ENCODE peak calls at places on chromosomes 3 and 15, in seven cellular contexts. One of them, this sample, is unnamed.

GRCh38 chr3:174536319-174536718 is 322.8 kb upstream of the NAALADL2 start:
- DNase-seq in HS-5: no peak
- DNase-seq in type B pancreatic cell: no peak
- DNase-seq in occipital lobe: no peak
- DNase-seq in Caco-2: no peak
- DNase-seq in Kasumi-1: no peak
- DNase-seq in activated CD4-positive, alpha-beta T cell treated with anti-CD3 and anti-CD28 coated beads for 24 hours: no peak
- DNase-seq in this sample: no peak

GRCh38 chr3:177451940-177452484 is 254.7 kb upstream of the TBL1XR1 start:
- DNase-seq in HS-5: no peak
- DNase-seq in type B pancreatic cell: no peak
- DNase-seq in occipital lobe: no peak
- DNase-seq in Caco-2: no peak
- DNase-seq in Kasumi-1: no peak
- DNase-seq in activated CD4-positive, alpha-beta T cell treated with anti-CD3 and anti-CD28 coated beads for 24 hours: no peak
- DNase-seq in this sample: peak

GRCh38 chr15:81351651-81352050 is 22.4 kb downstream of the TMC3 start:
- DNase-seq in HS-5: no peak
- DNase-seq in type B pancreatic cell: no peak
- DNase-seq in occipital lobe: no peak
- DNase-seq in Caco-2: no peak
- DNase-seq in Kasumi-1: no peak
- DNase-seq in activated CD4-positive, alpha-beta T cell treated with anti-CD3 and anti-CD28 coated beads for 24 hours: no peak
- DNase-seq in this sample: no peak

GRCh38 chr3:149058602-149059001 is 27.7 kb downstream of the HLTF start:
- DNase-seq in HS-5: no peak
- DNase-seq in type B pancreatic cell: no peak
- DNase-seq in occipital lobe: no peak
- DNase-seq in Caco-2: no peak
- DNase-seq in Kasumi-1: no peak
- DNase-seq in activated CD4-positive, alpha-beta T cell treated with anti-CD3 and anti-CD28 coated beads for 24 hours: no peak
- DNase-seq in this sample: no peak

GRCh38 chr3:173463250-173463649 is 65.7 kb downstream of the NLGN1 start:
- DNase-seq in HS-5: no peak
- DNase-seq in type B pancreatic cell: no peak
- DNase-seq in occipital lobe: no peak
- DNase-seq in Caco-2: no peak
- DNase-seq in Kasumi-1: no peak
- DNase-seq in activated CD4-positive, alpha-beta T cell treated with anti-CD3 and anti-CD28 coated beads for 24 hours: no peak
- DNase-seq in this sample: no peak

GRCh38 chr15:85899927-85900326 is 105.2 kb upstream of the KLHL25 start:
- DNase-seq in HS-5: no peak
- DNase-seq in type B pancreatic cell: no peak
- DNase-seq in occipital lobe: no peak
- DNase-seq in Caco-2: no peak
- DNase-seq in Kasumi-1: no peak
- DNase-seq in activated CD4-positive, alpha-beta T cell treated with anti-CD3 and anti-CD28 coated beads for 24 hours: no peak
- DNase-seq in this sample: no peak

GRCh38 chr3:41701196-41701698 is 260.7 kb downstream of the ULK4 start:
- DNase-seq in HS-5: no peak
- DNase-seq in type B pancreatic cell: no peak
- DNase-seq in occipital lobe: no peak
- DNase-seq in Caco-2: no peak
- DNase-seq in Kasumi-1: no peak
- DNase-seq in activated CD4-positive, alpha-beta T cell treated with anti-CD3 and anti-CD28 coated beads for 24 hours: no peak
- DNase-seq in this sample: no peak

GRCh38 chr3:18870642-18871041 is 277.7 kb upstream of the KCNH8 start:
- DNase-seq in HS-5: no peak
- DNase-seq in type B pancreatic cell: no peak
- DNase-seq in occipital lobe: no peak
- DNase-seq in Caco-2: no peak
- DNase-seq in Kasumi-1: no peak
- DNase-seq in activated CD4-positive, alpha-beta T cell treated with anti-CD3 and anti-CD28 coated beads for 24 hours: no peak
- DNase-seq in this sample: no peak

GRCh38 chr3:27022096-27022761 is 347.0 kb downstream of the NEK10 start:
- DNase-seq in HS-5: no peak
- DNase-seq in type B pancreatic cell: no peak
- DNase-seq in occipital lobe: no peak
- DNase-seq in Caco-2: no peak
- DNase-seq in Kasumi-1: peak
- DNase-seq in activated CD4-positive, alpha-beta T cell treated with anti-CD3 and anti-CD28 coated beads for 24 hours: no peak
- DNase-seq in this sample: no peak

GRCh38 chr15:75355369-75355768 is 8.5 kb downstream of the NEIL1 start:
- DNase-seq in HS-5: no peak
- DNase-seq in type B pancreatic cell: no peak
- DNase-seq in occipital lobe: no peak
- DNase-seq in Caco-2: no peak
- DNase-seq in Kasumi-1: no peak
- DNase-seq in activated CD4-positive, alpha-beta T cell treated with anti-CD3 and anti-CD28 coated beads for 24 hours: no peak
- DNase-seq in this sample: no peak

GRCh38 chr3:159860269-159860668 is 128.4 kb upstream of the IL12A start:
- DNase-seq in HS-5: no peak
- DNase-seq in type B pancreatic cell: no peak
- DNase-seq in occipital lobe: no peak
- DNase-seq in Caco-2: no peak
- DNase-seq in Kasumi-1: no peak
- DNase-seq in activated CD4-positive, alpha-beta T cell treated with anti-CD3 and anti-CD28 coated beads for 24 hours: no peak
- DNase-seq in this sample: no peak

GRCh38 chr3:70803891-70804290 is 491.5 kb upstream of the MDFIC2 start:
- DNase-seq in HS-5: no peak
- DNase-seq in type B pancreatic cell: no peak
- DNase-seq in occipital lobe: no peak
- DNase-seq in Caco-2: no peak
- DNase-seq in Kasumi-1: no peak
- DNase-seq in activated CD4-positive, alpha-beta T cell treated with anti-CD3 and anti-CD28 coated beads for 24 hours: no peak
- DNase-seq in this sample: no peak

GRCh38 chr3:14849831-14850230 is 31.1 kb downstream of the FGD5 start:
- DNase-seq in HS-5: no peak
- DNase-seq in type B pancreatic cell: no peak
- DNase-seq in occipital lobe: no peak
- DNase-seq in Caco-2: no peak
- DNase-seq in Kasumi-1: no peak
- DNase-seq in activated CD4-positive, alpha-beta T cell treated with anti-CD3 and anti-CD28 coated beads for 24 hours: no peak
- DNase-seq in this sample: no peak

GRCh38 chr3:129723558-129724324 is 117.3 kb upstream of the PLXND1 start:
- DNase-seq in HS-5: no peak
- DNase-seq in type B pancreatic cell: no peak
- DNase-seq in occipital lobe: no peak
- DNase-seq in Caco-2: no peak
- DNase-seq in Kasumi-1: no peak
- DNase-seq in activated CD4-positive, alpha-beta T cell treated with anti-CD3 and anti-CD28 coated beads for 24 hours: no peak
- DNase-seq in this sample: no peak

GRCh38 chr3:193655827-193656433 is 62.9 kb downstream of the OPA1 start:
- DNase-seq in HS-5: no peak
- DNase-seq in type B pancreatic cell: no peak
- DNase-seq in occipital lobe: no peak
- DNase-seq in Caco-2: no peak
- DNase-seq in Kasumi-1: no peak
- DNase-seq in activated CD4-positive, alpha-beta T cell treated with anti-CD3 and anti-CD28 coated beads for 24 hours: no peak
- DNase-seq in this sample: no peak

GRCh38 chr15:76871930-76872329 is 33.2 kb downstream of the SCAPER start:
- DNase-seq in HS-5: no peak
- DNase-seq in type B pancreatic cell: no peak
- DNase-seq in occipital lobe: no peak
- DNase-seq in Caco-2: no peak
- DNase-seq in Kasumi-1: no peak
- DNase-seq in activated CD4-positive, alpha-beta T cell treated with anti-CD3 and anti-CD28 coated beads for 24 hours: no peak
- DNase-seq in this sample: no peak

GRCh38 chr3:183356920-183357319 is 71.5 kb downstream of the MCF2L2 start:
- DNase-seq in HS-5: no peak
- DNase-seq in type B pancreatic cell: no peak
- DNase-seq in occipital lobe: no peak
- DNase-seq in Caco-2: no peak
- DNase-seq in Kasumi-1: no peak
- DNase-seq in activated CD4-positive, alpha-beta T cell treated with anti-CD3 and anti-CD28 coated beads for 24 hours: no peak
- DNase-seq in this sample: no peak

GRCh38 chr3:122668930-122669730 is 11.5 kb upstream of the PARP14 start:
- DNase-seq in HS-5: peak
- DNase-seq in type B pancreatic cell: no peak
- DNase-seq in occipital lobe: no peak
- DNase-seq in Caco-2: peak
- DNase-seq in Kasumi-1: no peak
- DNase-seq in activated CD4-positive, alpha-beta T cell treated with anti-CD3 and anti-CD28 coated beads for 24 hours: peak
- DNase-seq in this sample: no peak

GRCh38 chr3:144055604-144056003 is 84.0 kb downstream of the DIPK2A start:
- DNase-seq in HS-5: peak
- DNase-seq in type B pancreatic cell: no peak
- DNase-seq in occipital lobe: no peak
- DNase-seq in Caco-2: no peak
- DNase-seq in Kasumi-1: no peak
- DNase-seq in activated CD4-positive, alpha-beta T cell treated with anti-CD3 and anti-CD28 coated beads for 24 hours: no peak
- DNase-seq in this sample: no peak

GRCh38 chr15:96328101-96328958 is 2.2 kb upstream of the NR2F2 start:
- DNase-seq in HS-5: no peak
- DNase-seq in type B pancreatic cell: no peak
- DNase-seq in occipital lobe: no peak
- DNase-seq in Caco-2: no peak
- DNase-seq in Kasumi-1: no peak
- DNase-seq in activated CD4-positive, alpha-beta T cell treated with anti-CD3 and anti-CD28 coated beads for 24 hours: no peak
- DNase-seq in this sample: no peak

GRCh38 chr3:63995056-63995576 is 28.2 kb downstream of the PSMD6 start:
- DNase-seq in HS-5: no peak
- DNase-seq in type B pancreatic cell: no peak
- DNase-seq in occipital lobe: no peak
- DNase-seq in Caco-2: no peak
- DNase-seq in Kasumi-1: peak
- DNase-seq in activated CD4-positive, alpha-beta T cell treated with anti-CD3 and anti-CD28 coated beads for 24 hours: no peak
- DNase-seq in this sample: no peak

GRCh38 chr3:12630292-12630691 is 33.6 kb downstream of the RAF1 start:
- DNase-seq in HS-5: no peak
- DNase-seq in type B pancreatic cell: no peak
- DNase-seq in occipital lobe: no peak
- DNase-seq in Caco-2: no peak
- DNase-seq in Kasumi-1: no peak
- DNase-seq in activated CD4-positive, alpha-beta T cell treated with anti-CD3 and anti-CD28 coated beads for 24 hours: no peak
- DNase-seq in this sample: no peak